ENCODE peak calls at places on chromosomes 2 and 18, in five cellular contexts. U is HEK293T, I is GM12878, L is H1, S is NT2/D1. X is an unnamed sample.

GRCh38 chr18:9796933-9797549 is 88.7 kb upstream of the TXNDC2 start:
- DNase-seq in U (no peak), I (no peak), L (no peak), S (no peak), X (no peak)

GRCh38 chr2:23988371-23988770 is 21.5 kb upstream of the MFSD2B start:
- DNase-seq in U (no peak), I (no peak), L (no peak), S (no peak), X (peak)

GRCh38 chr18:7871560-7872456 is 304.7 kb downstream of the PTPRM start:
- DNase-seq in U (no peak), I (no peak), L (no peak), S (no peak), X (peak)

GRCh38 chr18:47969851-47970250 is 39.4 kb upstream of the SMAD2 start:
- DNase-seq in U (no peak), I (no peak), L (no peak), S (no peak), X (no peak)

GRCh38 chr2:161077367-161078210 is 82.6 kb upstream of the TANK start:
- DNase-seq in U (no peak), I (peak), L (no peak), S (no peak), X (no peak)

GRCh38 chr2:240989451-240990265 is 8.8 kb upstream of the SNED1 start:
- DNase-seq in U (peak), I (no peak), L (peak), S (no peak), X (peak)

GRCh38 chr2:217789736-217790181 is 213.0 kb downstream of the TNS1 start:
- DNase-seq in U (no peak), I (no peak), L (no peak), S (no peak), X (no peak)

GRCh38 chr2:75047189-75047812 is 88.9 kb downstream of the POLE4 start:
- DNase-seq in U (no peak), I (no peak), L (no peak), S (no peak), X (peak)

GRCh38 chr2:39119732-39120520 is 925 bp downstream of the SOS1 start:
- DNase-seq in U (peak), I (no peak), L (peak), S (peak), X (peak)

GRCh38 chr2:105803773-105804172 is 59.1 kb downstream of the NCK2 start:
- DNase-seq in U (no peak), I (no peak), L (no peak), S (no peak), X (no peak)

GRCh38 chr18:62982600-62983251 is 267.4 kb downstream of the PHLPP1 start:
- DNase-seq in U (peak), I (peak), L (peak), S (peak), X (peak)

DNA sequence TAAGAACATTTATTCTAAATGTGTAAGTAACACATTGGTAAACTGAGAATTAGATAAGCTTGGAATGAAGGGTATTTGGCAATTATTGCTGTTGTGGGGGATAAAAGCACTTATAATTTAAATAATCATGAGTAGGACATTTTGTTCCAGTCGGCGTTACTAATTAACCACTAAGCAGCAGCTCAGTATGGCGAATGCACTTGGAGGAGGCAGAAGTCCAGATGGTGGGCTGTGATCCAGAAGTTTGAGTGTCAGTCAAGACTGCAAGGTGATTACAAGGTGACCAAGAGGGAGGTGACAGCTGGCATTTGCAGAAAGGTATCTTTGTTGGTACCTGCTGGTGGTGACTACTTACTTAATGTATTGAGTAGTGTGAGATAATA is 643.6 kb upstream of the FAM98A start:
- DNase-seq in U (no peak), I (no peak), L (no peak), S (no peak), X (no peak)
- TF ChIP-seq SUZ12 in U (no peak), I (no peak), L (no peak), S (no peak), X (no peak)

GRCh38 chr18:78899241-78899640 is 80.4 kb upstream of the SALL3 start:
- DNase-seq in U (no peak), I (no peak), L (no peak), S (no peak), X (no peak)
- TF ChIP-seq SUZ12 in U (no peak), I (no peak), L (no peak), S (no peak), X (no peak)

GRCh38 chr18:41347057-41347456 is 608.0 kb upstream of the PIK3C3 start:
- DNase-seq in U (no peak), I (no peak), L (no peak), S (no peak), X (no peak)
- TF ChIP-seq SUZ12 in U (no peak), I (no peak), L (no peak), S (no peak), X (no peak)

DNA sequence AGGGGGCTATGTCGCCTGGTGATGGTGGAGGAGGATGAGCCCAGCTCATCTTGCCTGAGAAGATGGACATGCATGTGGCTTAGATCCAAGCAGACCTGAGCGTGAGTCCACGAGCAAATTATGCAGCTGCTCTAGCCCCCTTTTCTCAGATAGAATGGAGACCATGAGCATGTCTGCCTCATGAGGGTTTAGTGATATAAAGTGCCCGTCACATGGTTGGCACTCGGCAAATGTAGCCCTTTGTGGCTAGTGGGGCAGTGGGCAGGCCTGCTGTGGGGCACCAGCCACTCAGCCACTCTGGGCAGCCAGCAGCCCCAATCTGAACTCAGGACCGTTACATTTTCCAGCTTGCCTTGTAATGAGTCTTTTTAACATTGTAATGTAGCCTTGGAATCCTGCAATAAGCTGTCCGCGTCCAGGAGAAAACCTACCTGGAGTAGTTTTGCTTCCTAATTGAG is 92.1 kb upstream of the HS6ST1 start:
- DNase-seq in U (no peak), I (no peak), L (peak), S (no peak), X (no peak)
- TF ChIP-seq SUZ12 in U (no peak), I (no peak), L (no peak), S (no peak), X (no peak)

GRCh38 chr2:159225025-159226016 is 61.2 kb downstream of the WDSUB1 start:
- DNase-seq in U (no peak), I (no peak), L (peak), S (no peak), X (no peak)
- TF ChIP-seq SUZ12 in U (no peak), I (no peak), L (no peak), S (no peak), X (no peak)

DNA sequence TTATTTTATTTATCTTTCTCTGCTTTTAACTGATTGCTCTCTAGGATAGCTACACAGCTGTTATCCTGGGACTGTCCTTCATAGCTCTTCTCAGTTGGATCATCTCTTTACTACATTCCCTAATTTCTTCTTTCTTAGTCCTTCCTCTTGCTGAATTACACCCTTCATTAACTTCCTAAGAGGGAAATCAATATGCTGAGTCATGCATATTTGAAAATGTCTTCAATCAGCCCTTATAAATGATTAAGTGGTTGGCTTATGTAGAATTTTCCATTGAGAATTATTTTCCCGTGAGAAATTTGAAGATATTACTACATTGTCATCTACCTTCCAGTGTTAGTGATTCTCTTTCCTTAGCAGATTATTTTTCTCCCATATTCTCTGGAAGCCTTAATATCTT is 214.2 kb downstream of the SOCS6 start:
- DNase-seq in U (no peak), I (no peak), L (no peak), S (no peak), X (no peak)
- TF ChIP-seq SUZ12 in U (no peak), I (no peak), L (no peak), S (no peak), X (no peak)

GRCh38 chr18:79933765-79934164 is 17.7 kb downstream of the SLC66A2 start:
- DNase-seq in U (no peak), I (no peak), L (peak), S (no peak), X (peak)
- TF ChIP-seq SUZ12 in U (no peak), I (no peak), L (no peak), S (no peak), X (no peak)

GRCh38 chr2:109376115-109376514 is 237.7 kb downstream of the SEPTIN10 start:
- DNase-seq in U (no peak), I (no peak), L (peak), S (no peak), X (no peak)
- TF ChIP-seq SUZ12 in U (no peak), I (no peak), L (no peak), S (no peak), X (no peak)

GRCh38 chr2:1707771-1708351 is 36.5 kb downstream of the PXDN start:
- DNase-seq in U (no peak), I (no peak), L (no peak), S (peak), X (no peak)
- TF ChIP-seq SUZ12 in U (no peak), I (no peak), L (no peak), S (no peak), X (no peak)

DNA sequence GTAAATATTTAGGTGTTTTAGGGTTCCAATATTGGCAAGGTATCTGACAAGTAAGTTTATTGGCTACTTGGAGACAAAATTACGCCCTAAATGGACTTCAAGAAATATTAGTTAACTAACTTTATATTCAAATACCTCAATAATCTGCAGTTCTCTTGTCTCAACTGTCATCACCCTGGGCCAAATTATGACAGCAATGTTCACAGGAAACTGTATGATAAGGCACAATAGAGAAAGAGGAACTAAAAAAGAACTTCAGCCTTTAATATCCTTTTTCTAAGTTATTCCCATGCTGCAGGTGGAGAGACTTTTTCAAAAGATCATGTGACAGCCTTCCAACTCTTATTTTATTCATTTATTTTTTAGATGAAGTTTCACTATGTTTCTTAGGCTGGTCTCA is 210.7 kb downstream of the TGIF1 start:
- DNase-seq in U (no peak), I (no peak), L (no peak), S (no peak), X (no peak)
- TF ChIP-seq SUZ12 in U (no peak), I (no peak), L (no peak), S (no peak), X (no peak)